ENCODE peak calls at places on chromosomes 6 and 20, in eight cellular contexts. Y is heart right ventricle, T is heart left ventricle, X is GM13977, R is epithelial cell of esophagus, A is RWPE1, P is HFFc6, D is fibroblast of the aortic adventitia. N is an unnamed sample.

GRCh38 chr6:127484207-127484858 is 25.1 kb upstream of the KIAA0408 start:
- DNase-seq in Y (no peak), T (no peak), X (peak; percentile 71), R (peak; percentile 54), A (peak; percentile 8), P (peak; percentile 56), D (peak; percentile 58), N (no peak)

GRCh38 chr6:156348376-156348775 is 428.8 kb upstream of the ARID1B start:
- DNase-seq in Y (no peak), T (no peak), X (no peak), R (no peak), A (no peak), P (no peak), D (no peak), N (no peak)

GRCh38 chr20:41657655-41658054 is 39.5 kb upstream of the CHD6 start:
- DNase-seq in Y (no peak), T (no peak), X (no peak), R (no peak), A (no peak), P (no peak), D (no peak), N (no peak)

GRCh38 chr6:48893048-48893447 is 570.0 kb downstream of the MMUT start:
- DNase-seq in Y (no peak), T (no peak), X (no peak), R (peak; percentile 5), A (no peak), P (no peak), D (no peak), N (no peak)

GRCh38 chr20:25344634-25345033 is 46.0 kb downstream of the ABHD12 start:
- DNase-seq in Y (no peak), T (no peak), X (no peak), R (no peak), A (no peak), P (no peak), D (no peak), N (no peak)

GRCh38 chr6:7216941-7217621 is 95.9 kb downstream of the SSR1 start:
- DNase-seq in Y (peak; percentile 53), T (peak; percentile 49), X (no peak), R (peak; percentile 76), A (peak; percentile 59), P (no peak), D (no peak), N (peak; percentile 57)

GRCh38 chr6:99458319-99458718 is 33.2 kb upstream of the PNISR start:
- DNase-seq in Y (no peak), T (no peak), X (no peak), R (peak; percentile 54), A (no peak), P (peak; percentile 40), D (peak; percentile 27), N (no peak)

GRCh38 chr20:13243826-13244376 is 22.8 kb downstream of the ISM1 start:
- DNase-seq in Y (no peak), T (no peak), X (no peak), R (peak; percentile 87), A (peak; percentile 66), P (no peak), D (no peak), N (no peak)

GRCh38 chr6:41966961-41967311 is 25.3 kb upstream of the CCND3 start:
- DNase-seq in Y (no peak), T (no peak), X (no peak), R (peak; percentile 78), A (peak; percentile 72), P (peak; percentile 62), D (peak; percentile 57), N (no peak)

GRCh38 chr6:76681781-76682180 is 609.3 kb upstream of the IMPG1 start:
- DNase-seq in Y (no peak), T (no peak), X (no peak), R (peak; percentile 8), A (no peak), P (no peak), D (peak; percentile 46), N (no peak)

GRCh38 chr6:76683985-76684384 is 611.5 kb upstream of the IMPG1 start:
- DNase-seq in Y (no peak), T (no peak), X (no peak), R (no peak), A (no peak), P (no peak), D (no peak), N (no peak)

GRCh38 chr6:76684881-76685280 is 612.4 kb upstream of the IMPG1 start:
- DNase-seq in Y (no peak), T (no peak), X (no peak), R (peak; percentile 11), A (no peak), P (no peak), D (no peak), N (no peak)

GRCh38 chr6:76677017-76677416 is 604.6 kb upstream of the IMPG1 start:
- DNase-seq in Y (no peak), T (no peak), X (no peak), R (no peak), A (no peak), P (no peak), D (no peak), N (no peak)

DNA sequence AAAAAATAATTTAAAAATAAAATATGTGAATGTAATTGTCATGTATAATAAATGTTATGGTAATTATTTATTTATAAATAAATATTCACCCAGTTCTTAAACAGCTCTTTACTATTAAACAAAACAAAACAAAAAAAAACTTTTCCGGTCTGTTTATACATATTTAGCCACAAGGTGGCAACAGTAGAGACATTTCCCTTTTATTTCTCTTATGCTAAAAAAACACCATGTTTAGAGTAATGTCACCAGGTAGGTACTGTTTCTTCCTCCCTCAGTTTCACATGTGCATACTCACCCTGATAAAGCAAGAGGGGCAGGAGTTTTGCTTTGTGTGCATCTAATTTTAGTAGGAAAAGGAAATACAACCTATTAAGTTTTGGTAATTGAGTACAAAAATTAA is 610.4 kb upstream of the IMPG1 start:
- DNase-seq in Y (no peak), T (no peak), X (no peak), R (peak; percentile 30), A (peak; percentile 8), P (peak; percentile 11), D (peak; percentile 17), N (no peak)
- TF ChIP-seq CTCF in Y (peak; percentile 39), T (peak; percentile 38), X (peak; percentile 45), R (peak; percentile 37), A (peak; percentile 46), P (peak; percentile 80), D (peak; percentile 32), N (peak; percentile 45)

DNA sequence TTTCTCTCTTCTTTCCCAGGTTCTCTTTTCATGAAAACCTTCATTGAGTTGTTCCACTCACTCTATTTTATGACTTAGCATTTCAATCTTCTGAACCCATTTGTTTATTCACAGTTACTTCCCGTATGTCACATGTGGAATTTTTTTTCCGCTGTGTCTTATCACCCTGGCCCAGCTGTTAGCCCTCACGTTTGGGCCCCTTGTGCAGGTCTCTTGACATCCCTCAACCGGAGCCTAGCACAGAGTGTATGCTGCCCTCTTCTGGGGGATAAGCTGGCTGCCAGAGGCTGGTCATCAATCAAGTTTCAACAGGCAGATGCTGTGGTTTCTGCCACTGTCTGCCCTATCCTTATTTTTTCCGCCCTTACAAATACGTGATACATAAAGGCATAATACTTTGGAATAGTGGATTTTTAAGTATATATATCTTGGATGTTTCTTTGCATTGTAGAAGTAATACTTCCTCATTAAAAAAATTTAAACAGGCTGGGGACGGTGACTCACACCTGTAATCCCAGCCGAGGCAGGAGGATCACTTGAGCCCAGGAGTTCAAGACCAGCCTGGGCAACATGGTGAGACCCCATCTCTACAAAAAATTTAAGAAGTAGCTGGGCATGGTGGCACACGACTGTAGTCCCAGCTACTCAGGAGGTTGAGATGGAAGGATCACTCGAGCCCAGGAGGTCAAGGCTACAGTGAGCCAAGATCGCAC is 38.8 kb upstream of the RNF8 start:
- DNase-seq in Y (peak; percentile 23), T (peak; percentile 32), X (peak; percentile 37), R (peak; percentile 82), A (peak; percentile 36), P (no peak), D (peak; percentile 46), N (peak; percentile 49)
- TF ChIP-seq CTCF in Y (peak; percentile 56), T (peak; percentile 42), X (peak; percentile 69), R (peak; percentile 81), A (peak; percentile 40), P (peak; percentile 74), D (peak; percentile 51), N (peak; percentile 35)

GRCh38 chr6:46706464-46706863 is 18.8 kb downstream of the TDRD6 start:
- DNase-seq in Y (no peak), T (no peak), X (no peak), R (peak; percentile 23), A (no peak), P (no peak), D (no peak), N (no peak)

GRCh38 chr6:46704562-46704961 is 16.9 kb downstream of the TDRD6 start:
- DNase-seq in Y (no peak), T (no peak), X (no peak), R (peak; percentile 65), A (peak; percentile 28), P (no peak), D (peak; percentile 22), N (no peak)
- TF ChIP-seq CTCF in Y (peak; percentile 33), T (peak; percentile 18), X (no peak), R (peak; percentile 41), A (peak; percentile 17), P (no peak), D (no peak), N (peak; percentile 33)

GRCh38 chr20:47020231-47020630 is 125.6 kb downstream of the EYA2 start:
- DNase-seq in Y (no peak), T (no peak), X (no peak), R (no peak), A (no peak), P (no peak), D (peak; percentile 4), N (no peak)
- TF ChIP-seq CTCF in Y (no peak), T (no peak), X (no peak), R (no peak), A (no peak), P (no peak), D (no peak), N (no peak)